ENCODE peak calls at places on chromosomes 3 and 15, in five cellular contexts. Q is IMR-90, Z is mesendoderm, M is neuronal stem cell, P is H9. K is an unnamed sample.

GRCh38 chr15:83844742-83845141 is 190.8 kb downstream of the ADAMTSL3 start:
- DNase-seq in Q (peak; percentile 39), Z (no peak), M (no peak), P (no peak), K (peak; percentile 89)

GRCh38 chr15:69292826-69293420 is 5.8 kb upstream of the PAQR5 start:
- DNase-seq in Q (no peak), Z (no peak), M (no peak), P (no peak), K (no peak)

GRCh38 chr3:79038636-79039035 is 729.2 kb downstream of the ROBO1 start:
- DNase-seq in Q (no peak), Z (peak; percentile 8), M (no peak), P (no peak), K (no peak)

GRCh38 chr3:122058294-122058693 is 3.1 kb downstream of the CD86 start:
- DNase-seq in Q (no peak), Z (no peak), M (no peak), P (no peak), K (no peak)

GRCh38 chr3:177525987-177526712 is 328.9 kb upstream of the TBL1XR1 start:
- DNase-seq in Q (no peak), Z (no peak), M (no peak), P (no peak), K (no peak)

GRCh38 chr3:176430244-176430893 is 766.9 kb downstream of the TBL1XR1 start:
- DNase-seq in Q (peak; percentile 76), Z (peak; percentile 46), M (peak; percentile 14), P (no peak), K (peak; percentile 77)

GRCh38 chr3:197522881-197523342 is 32.9 kb downstream of the BDH1 start:
- DNase-seq in Q (peak; percentile 19), Z (no peak), M (no peak), P (no peak), K (peak; percentile 84)

GRCh38 chr15:53384417-53384816 is 375.0 kb downstream of the WDR72 start:
- DNase-seq in Q (no peak), Z (peak; percentile 35), M (no peak), P (peak; percentile 50), K (no peak)

GRCh38 chr15:40379853-40380252 is 2.7 kb upstream of the KNSTRN start:
- DNase-seq in Q (peak; percentile 99), Z (peak; percentile 44), M (no peak), P (no peak), K (peak; percentile 91)

GRCh38 chr3:124885466-124886167 is 1.5 kb downstream of the ITGB5 start:
- DNase-seq in Q (no peak), Z (peak; percentile 69), M (peak; percentile 26), P (peak; percentile 51), K (no peak)

GRCh38 chr15:98698792-98699191 is 50.5 kb downstream of the IGF1R start:
- DNase-seq in Q (no peak), Z (peak; percentile 44), M (no peak), P (no peak), K (peak; percentile 27)

GRCh38 chr15:65382921-65383320 is 5.1 kb upstream of the IGDCC3 start:
- DNase-seq in Q (no peak), Z (no peak), M (no peak), P (no peak), K (no peak)

GRCh38 chr3:48641396-48641795 is 6.1 kb upstream of the SLC26A6 start:
- DNase-seq in Q (no peak), Z (no peak), M (no peak), P (no peak), K (no peak)

GRCh38 chr3:156142649-156143048 is 22.3 kb downstream of the KCNAB1 start:
- DNase-seq in Q (no peak), Z (no peak), M (no peak), P (no peak), K (no peak)

GRCh38 chr15:45458746-45459403 is 63.7 kb downstream of the SLC30A4 start:
- DNase-seq in Q (peak; percentile 37), Z (peak; percentile 40), M (peak; percentile 70), P (peak; percentile 53), K (peak; percentile 75)

GRCh38 chr15:63465104-63465503 is 39.3 kb upstream of the USP3 start:
- DNase-seq in Q (peak; percentile 69), Z (no peak), M (no peak), P (no peak), K (no peak)

GRCh38 chr3:48344867-48345507 is 11.5 kb upstream of the SPINK8 start:
- DNase-seq in Q (no peak), Z (no peak), M (no peak), P (no peak), K (no peak)

GRCh38 chr3:45551214-45552010 is 43.1 kb upstream of the LIMD1 start:
- DNase-seq in Q (peak; percentile 99), Z (peak; percentile 36), M (no peak), P (no peak), K (peak; percentile 99)

GRCh38 chr15:48421362-48421761 is 90.1 kb downstream of the DUT start:
- DNase-seq in Q (no peak), Z (peak; percentile 38), M (no peak), P (no peak), K (no peak)

GRCh38 chr3:118501152-118501551 is 533.5 kb downstream of the IGSF11 start:
- DNase-seq in Q (no peak), Z (peak; percentile 82), M (no peak), P (peak; percentile 71), K (no peak)

GRCh38 chr3:23580337-23580736 is 225.4 kb upstream of the UBE2E1 start:
- DNase-seq in Q (peak; percentile 87), Z (no peak), M (no peak), P (no peak), K (peak; percentile 42)

GRCh38 chr15:43218908-43219706 is 1.7 kb downstream of the EPB42 start:
- DNase-seq in Q (peak; percentile 18), Z (peak; percentile 88), M (peak; percentile 44), P (peak; percentile 86), K (no peak)

GRCh38 chr15:98667521-98668179 is 19.3 kb downstream of the IGF1R start:
- DNase-seq in Q (no peak), Z (peak; percentile 56), M (no peak), P (peak; percentile 63), K (peak; percentile 58)

GRCh38 chr3:71962561-71963240 is 177.8 kb upstream of the PROK2 start:
- DNase-seq in Q (peak; percentile 23), Z (peak; percentile 64), M (no peak), P (no peak), K (no peak)

GRCh38 chr15:77144028-77144427 is 73.1 kb upstream of the TSPAN3 start:
- DNase-seq in Q (peak; percentile 59), Z (peak; percentile 42), M (no peak), P (no peak), K (peak; percentile 7)

GRCh38 chr3:15636028-15636709 is 34.6 kb downstream of the BTD start:
- DNase-seq in Q (peak; percentile 96), Z (no peak), M (no peak), P (no peak), K (peak; percentile 20)

GRCh38 chr15:26736502-26737248 is 36.2 kb downstream of the GABRB3 start:
- DNase-seq in Q (no peak), Z (peak; percentile 81), M (no peak), P (no peak), K (no peak)

GRCh38 chr15:39584662-39585393 is 3.9 kb downstream of the THBS1 start:
- DNase-seq in Q (peak; percentile 28), Z (no peak), M (no peak), P (no peak), K (no peak)

GRCh38 chr15:97196066-97197027 is 764.2 kb upstream of the ARRDC4 start:
- DNase-seq in Q (no peak), Z (no peak), M (no peak), P (no peak), K (no peak)

GRCh38 chr15:89806217-89806564 is 8.5 kb downstream of the ANPEP start:
- DNase-seq in Q (no peak), Z (no peak), M (no peak), P (no peak), K (no peak)

GRCh38 chr15:89809093-89809786 is 5.4 kb downstream of the ANPEP start:
- DNase-seq in Q (peak; percentile 58), Z (no peak), M (no peak), P (no peak), K (no peak)

GRCh38 chr15:89806565-89807550 is 7.8 kb downstream of the ANPEP start:
- DNase-seq in Q (no peak), Z (no peak), M (no peak), P (no peak), K (no peak)

GRCh38 chr15:89808160-89808870 is 6.3 kb downstream of the ANPEP start:
- DNase-seq in Q (no peak), Z (no peak), M (no peak), P (no peak), K (peak; percentile 28)

GRCh38 chr15:89807689-89808088 is 7.0 kb downstream of the ANPEP start:
- DNase-seq in Q (no peak), Z (no peak), M (no peak), P (no peak), K (no peak)
- H2BK120ac ChIP-seq in Q (no peak overlapping the region), Z (no peak overlapping the region), M (peak overlapping the region; percentile 99), P (no peak overlapping the region), K (no peak overlapping the region)

GRCh38 chr15:58924326-58924725 is 9.2 kb downstream of the SLTM start:
- DNase-seq in Q (peak; percentile 68), Z (no peak), M (no peak), P (no peak), K (peak; percentile 17)
- H3K27ac ChIP-seq in Q (peak overlapping the region; percentile 90), Z (no peak overlapping the region), M (no peak overlapping the region), P (no peak overlapping the region), K (no peak overlapping the region)

GRCh38 chr3:50268276-50268675 is 671 bp upstream of the SEMA3B start:
- DNase-seq in Q (no peak), Z (no peak), M (no peak), P (no peak), K (no peak)
- H2BK120ac ChIP-seq in Q (peak overlapping the region; percentile 94), Z (no peak overlapping the region), M (no peak overlapping the region), P (no peak overlapping the region), K (no peak overlapping the region)

GRCh38 chr3:30913176-30913575 is 18.7 kb upstream of the GADL1 start:
- DNase-seq in Q (no peak), Z (no peak), M (no peak), P (no peak), K (no peak)
- H3K27ac ChIP-seq in Q (no peak overlapping the region), Z (no peak overlapping the region), M (no peak overlapping the region), P (no peak overlapping the region), K (no peak overlapping the region)

DNA sequence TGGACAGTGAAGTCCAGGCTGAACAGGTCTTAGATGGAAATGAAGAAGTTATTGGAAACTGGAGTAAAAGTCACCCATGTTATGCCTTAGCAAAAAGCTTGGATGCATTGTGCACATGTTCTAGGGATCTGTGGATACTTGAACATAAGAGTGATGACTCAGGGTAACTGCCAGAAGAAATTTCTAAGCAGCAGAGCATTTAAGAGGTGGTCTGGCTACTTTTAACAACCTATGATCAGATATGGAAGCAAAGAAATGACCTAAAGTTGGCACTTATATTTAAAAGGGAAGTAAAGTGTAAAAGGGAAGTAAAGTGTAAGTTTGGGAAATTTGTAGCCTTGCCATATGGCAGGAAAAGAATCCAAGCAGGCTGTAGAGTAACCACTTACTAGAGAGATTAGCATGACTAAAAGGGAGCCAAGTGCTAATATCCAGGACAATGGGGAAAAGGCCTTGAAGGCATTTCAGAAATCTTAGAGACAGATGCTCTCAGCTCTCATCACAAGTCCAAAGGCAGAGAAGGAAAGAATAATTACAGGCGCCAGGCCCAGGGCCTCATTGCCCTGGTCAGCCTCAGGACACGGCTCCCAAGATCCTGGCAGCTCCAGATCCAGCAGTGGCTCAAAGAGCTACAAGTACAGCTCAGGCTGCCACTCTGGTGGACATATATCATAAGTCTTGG is 73.9 kb upstream of the KCNH8 start:
- DNase-seq in Q (no peak), Z (peak; percentile 61), M (no peak), P (peak; percentile 74), K (no peak)
- H2BK120ac ChIP-seq in Q (no peak overlapping the region), Z (no peak overlapping the region), M (no peak overlapping the region), P (no peak overlapping the region), K (no peak overlapping the region)

GRCh38 chr3:116390318-116390717 is 55.0 kb downstream of the LSAMP start:
- DNase-seq in Q (no peak), Z (peak; percentile 27), M (no peak), P (no peak), K (no peak)
- H3K27ac ChIP-seq in Q (no peak overlapping the region), Z (no peak overlapping the region), M (no peak overlapping the region), P (no peak overlapping the region), K (no peak overlapping the region)